ENCODE peak calls at places on chromosomes 13 and 19, in four cellular contexts. A is GM12878, S is K562, F is HL-60. R is an unnamed sample.

GRCh38 chr19:16067205-16067938 is 8.9 kb upstream of the TPM4 start:
- DNase-seq in A (no peak), S (no peak), F (no peak), R (no peak)

GRCh38 chr13:25882732-25883357 is 169.0 kb downstream of the SHISA2 start:
- DNase-seq in A (no peak), S (no peak), F (no peak), R (no peak)

GRCh38 chr13:97904059-97904458 is 49.4 kb upstream of the IPO5 start:
- DNase-seq in A (no peak), S (no peak), F (no peak), R (no peak)

GRCh38 chr13:99757756-99758464 is 213.7 kb downstream of the ZIC5 start:
- DNase-seq in A (no peak), S (no peak), F (no peak), R (no peak)

GRCh38 chr13:100872761-100873160 is 198.2 kb upstream of the TMTC4 start:
- DNase-seq in A (no peak), S (no peak), F (no peak), R (no peak)

GRCh38 chr13:99977334-99977911 is 4.2 kb upstream of the ZIC2 start:
- DNase-seq in A (no peak), S (no peak), F (no peak), R (no peak)

GRCh38 chr13:22012676-22013075 is 341.8 kb downstream of the FGF9 start:
- DNase-seq in A (no peak), S (no peak), F (no peak), R (no peak)

GRCh38 chr19:48390188-48391099 is 907 bp downstream of the KDELR1 start:
- DNase-seq in A (no peak), S (peak; percentile 82), F (peak; percentile 72), R (peak; percentile 67)

GRCh38 chr13:77509221-77509620 is 26.3 kb upstream of the SCEL start:
- DNase-seq in A (no peak), S (no peak), F (no peak), R (no peak)

GRCh38 chr13:91166714-91167511 is 180.6 kb upstream of the MIR17HG start:
- DNase-seq in A (no peak), S (no peak), F (no peak), R (no peak)

GRCh38 chr13:94537740-94538630 is 58.0 kb downstream of the TGDS start:
- DNase-seq in A (no peak), S (no peak), F (no peak), R (no peak)

GRCh38 chr19:33871605-33872004 is 74.9 kb downstream of the KCTD15 start:
- DNase-seq in A (no peak), S (no peak), F (no peak), R (no peak)

GRCh38 chr13:52127378-52127777 is 1.5 kb downstream of the NEK5 start:
- DNase-seq in A (no peak), S (no peak), F (no peak), R (peak; percentile 5)

DNA sequence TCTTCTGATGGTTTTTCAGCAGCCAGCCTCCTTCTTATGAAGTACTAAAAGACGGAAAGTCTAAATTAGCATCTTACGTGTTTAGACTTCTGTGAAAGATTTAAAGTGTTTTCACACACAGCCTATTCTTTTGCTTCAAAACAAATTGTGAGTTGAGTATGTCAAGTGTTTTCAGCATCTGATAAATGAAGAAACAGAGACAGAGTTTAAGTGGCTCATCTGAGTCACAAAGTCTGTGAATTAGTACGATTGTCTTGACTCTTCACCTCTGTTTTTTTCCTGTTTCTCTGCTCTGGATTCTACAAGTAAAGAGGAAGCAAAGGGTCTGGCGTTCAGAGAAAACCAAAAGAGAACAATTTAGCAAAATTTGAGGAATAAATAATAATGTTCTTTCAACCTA is 116.4 kb downstream of the FRY start:
- DNase-seq in A (no peak), S (no peak), F (no peak), R (no peak)
- TF ChIP-seq SPI1 in A (no peak), S (no peak), F (no peak), R (no peak)

GRCh38 chr19:35978832-35979365 is 16.1 kb upstream of the SDHAF1 start:
- DNase-seq in A (no peak), S (no peak), F (no peak), R (no peak)

GRCh38 chr19:35978271-35978670 is 16.7 kb upstream of the SDHAF1 start:
- DNase-seq in A (no peak), S (no peak), F (no peak), R (no peak)

GRCh38 chr19:35973487-35973886 is 21.5 kb upstream of the SDHAF1 start:
- DNase-seq in A (no peak), S (no peak), F (no peak), R (no peak)

GRCh38 chr19:35975608-35976214 is 19.3 kb upstream of the SDHAF1 start:
- DNase-seq in A (no peak), S (peak; percentile 45), F (no peak), R (no peak)

DNA sequence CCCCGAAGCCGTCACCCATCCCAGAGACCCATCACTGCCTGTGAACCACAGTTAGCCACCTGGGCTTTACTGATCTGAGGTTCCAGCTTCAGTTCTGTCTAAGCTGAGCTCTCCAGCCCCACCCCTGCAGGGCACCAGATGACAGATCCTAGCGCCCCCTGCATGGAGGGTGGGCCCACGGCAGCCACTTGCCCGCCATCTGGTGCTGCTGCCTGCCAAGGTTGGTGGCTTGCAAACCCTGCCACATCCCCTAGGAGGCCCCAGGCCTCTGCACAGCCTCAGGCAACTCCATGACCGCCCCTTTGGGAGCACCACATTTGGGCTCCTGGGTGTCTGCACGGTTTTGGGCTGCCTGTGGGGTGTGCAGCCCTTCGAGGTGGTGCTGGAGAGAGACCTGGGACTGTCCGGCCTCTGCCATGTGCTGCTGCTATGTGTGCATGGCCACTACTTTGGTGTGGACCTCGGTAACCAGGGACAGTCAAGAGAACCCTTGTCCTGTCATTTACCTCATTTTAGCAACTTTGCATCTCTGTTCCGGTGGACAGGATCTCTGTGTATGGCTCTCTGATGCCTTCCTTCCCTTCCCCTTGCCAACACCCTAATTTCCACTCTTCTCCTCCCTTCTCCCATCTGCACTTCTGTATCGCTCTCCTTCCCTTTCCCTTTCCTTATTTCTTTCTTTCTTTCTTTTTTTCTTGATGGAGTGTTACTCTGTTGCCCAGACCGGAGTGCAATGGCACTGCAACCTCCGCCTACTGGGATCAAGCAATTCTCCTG is 17.4 kb upstream of the SDHAF1 start:
- DNase-seq in A (no peak), S (peak; percentile 53), F (no peak), R (no peak)
- TF ChIP-seq SPI1 in A (no peak), S (no peak), F (no peak), R (no peak)

DNA sequence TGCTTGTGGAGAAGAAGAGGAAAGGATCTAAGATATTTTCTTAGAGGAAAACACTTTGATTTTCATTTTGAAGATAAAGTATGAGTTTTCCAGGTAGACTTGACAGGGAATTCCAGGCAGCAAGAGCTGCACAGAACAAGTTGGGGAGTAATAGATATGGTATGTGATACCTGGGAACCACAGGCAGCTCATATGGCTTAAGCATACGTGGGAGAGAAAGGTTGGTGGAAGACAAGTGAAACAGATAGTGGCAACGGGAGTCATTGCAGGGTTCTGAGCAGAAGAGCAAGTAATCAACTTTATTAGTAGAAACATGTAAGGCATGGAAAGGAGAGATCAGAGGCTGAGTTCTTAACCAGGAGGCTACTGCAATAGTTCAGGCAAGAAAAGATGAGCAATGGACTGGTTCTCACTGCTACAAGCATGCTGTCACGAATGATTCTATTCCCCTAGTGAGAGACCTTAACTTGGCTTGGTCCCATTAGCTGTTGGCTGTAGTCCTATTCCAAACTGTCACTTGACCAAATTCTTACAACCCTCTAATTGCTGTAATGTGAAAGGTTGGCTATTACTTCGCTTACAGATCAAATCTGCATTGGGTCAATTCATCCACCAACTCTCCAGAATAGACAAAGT is 217.9 kb downstream of the VWA8 start:
- DNase-seq in A (no peak), S (no peak), F (no peak), R (no peak)
- TF ChIP-seq SPI1 in A (no peak), S (no peak), F (no peak), R (no peak)

GRCh38 chr13:23612182-23612581 is 42.0 kb downstream of the TNFRSF19 start:
- DNase-seq in A (no peak), S (no peak), F (no peak), R (no peak)
- TF ChIP-seq SPI1 in A (no peak), S (no peak), F (no peak), R (no peak)

DNA sequence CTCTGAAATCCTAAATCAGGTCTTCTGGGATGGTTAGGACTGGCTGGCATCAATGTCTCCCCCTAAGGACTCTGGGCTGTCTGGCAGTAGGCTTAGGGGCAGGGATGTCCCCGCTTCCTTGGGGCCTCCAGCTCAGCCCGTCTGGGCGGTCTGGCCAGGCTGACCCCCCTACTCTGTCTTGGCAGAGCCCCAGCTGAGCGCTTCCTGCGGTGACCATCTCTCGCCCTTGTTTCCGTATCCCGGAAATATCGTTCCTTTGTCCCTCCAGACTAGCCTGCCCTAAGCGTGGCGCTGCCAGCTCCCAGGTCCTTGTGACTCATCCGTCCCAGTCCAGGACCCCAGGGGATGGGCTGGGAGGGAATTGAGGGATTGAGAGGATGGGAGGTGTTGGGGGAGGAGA is 11.3 kb downstream of the GTPBP3 start:
- DNase-seq in A (no peak), S (no peak), F (no peak), R (no peak)
- TF ChIP-seq SPI1 in A (no peak), S (no peak), F (no peak), R (no peak)

DNA sequence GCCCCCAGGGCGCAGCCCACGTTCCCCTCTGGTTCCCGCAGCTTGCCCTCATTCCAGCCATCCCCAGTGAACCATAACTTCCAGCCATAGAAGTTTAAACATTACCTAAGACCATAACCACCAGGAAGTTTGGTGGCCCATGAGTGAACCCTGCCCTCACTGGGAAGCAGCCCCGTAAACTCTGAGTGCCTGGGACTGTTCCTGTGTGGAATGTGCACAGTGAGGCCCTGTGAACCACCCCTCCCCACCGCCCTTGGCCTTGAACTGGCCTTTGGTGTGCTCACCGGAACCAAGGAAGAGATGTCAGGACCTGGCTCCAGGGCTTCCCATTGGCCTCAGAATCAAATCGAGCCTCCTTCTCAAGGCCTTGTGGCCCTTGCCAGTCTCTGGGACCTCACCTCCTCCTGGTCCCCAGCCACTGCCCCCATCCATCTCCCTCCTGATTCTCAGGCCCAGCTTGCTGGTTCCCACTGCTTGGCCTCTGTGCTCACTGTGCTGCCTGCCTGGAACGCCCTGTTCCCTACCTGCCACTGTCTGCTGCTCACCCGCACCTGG is 46.5 kb downstream of the DNM2 start:
- DNase-seq in A (no peak), S (no peak), F (no peak), R (no peak)
- TF ChIP-seq SPI1 in A (no peak), S (no peak), F (no peak), R (no peak)

GRCh38 chr19:45442927-45443461 is 19.3 kb upstream of the ERCC1 start:
- DNase-seq in A (no peak), S (peak; percentile 98), F (peak; percentile 86), R (no peak)
- TF ChIP-seq SPI1 in A (peak; percentile 70), S (peak; percentile 98), F (peak; percentile 97), R (peak; percentile 72)

DNA sequence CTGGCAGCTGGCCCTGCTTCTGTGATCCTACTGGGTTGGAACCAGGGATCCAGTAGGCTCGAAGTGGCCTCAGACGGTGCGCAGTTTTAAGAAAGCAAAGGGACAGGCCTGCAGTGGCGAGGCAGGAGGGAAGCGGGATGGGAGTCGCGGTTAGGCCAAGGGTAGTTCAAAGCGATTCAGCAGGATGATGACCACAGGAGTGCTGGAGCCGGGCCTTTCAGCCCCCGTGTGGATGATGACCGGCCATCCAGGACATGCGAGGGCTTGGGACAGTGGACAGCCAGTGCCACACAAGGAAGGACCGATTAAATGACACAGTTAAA is 853 bp downstream of the RNASEH2B start:
- DNase-seq in A (no peak), S (peak; percentile 55), F (no peak), R (no peak)
- TF ChIP-seq SPI1 in A (peak; percentile 12), S (no peak), F (no peak), R (peak; percentile 11)

GRCh38 chr13:73984949-73985691 is 149.1 kb downstream of the KLF12 start:
- DNase-seq in A (no peak), S (no peak), F (no peak), R (no peak)
- TF ChIP-seq SPI1 in A (no peak), S (no peak), F (no peak), R (no peak)

R was measured in GM12891.